ENCODE peak calls at places on chromosomes 6 and 20, in ten cellular contexts. R is astrocyte of the spinal cord; K is activated T-helper 1 cell treated with anti-CD3 and anti-CD28 coated beads, Interleukin-2, amount 50 U/mL, for 16 hours; P is naive B cell; Z is pons; E is EL; A is kidney; N is stimulated activated naive CD8-positive, alpha-beta T cell treated with anti-CD3 and anti-CD28 coated beads, Interleukin-15, Interleukin-2, amounts not matched to agents 100 U/mL and 50 U/mL, for 24 hours; W is activated CD8-positive, alpha-beta memory T cell treated with anti-CD3 and anti-CD28 coated beads, Interleukin-2, amount 50 U/mL, for 4 hours; M is WTC11. B is an unnamed sample.
A peak's percentile ranks its signal among the peaks of the same experiment; 100 is the strongest.

GRCh38 chr6:56804996-56805395 is 149.9 kb upstream of the BEND6 start:
- DNase-seq in R (peak; percentile 66), K (no peak), P (no peak), Z (no peak), E (peak; percentile 74), A (no peak), N (no peak), W (no peak), M (no peak), B (peak; percentile 17)

GRCh38 chr6:138545621-138545980 is 46.3 kb upstream of the NHSL1 start:
- DNase-seq in R (peak; percentile 78), K (no peak), P (no peak), Z (no peak), E (no peak), A (peak; percentile 79), N (no peak), W (no peak), M (peak; percentile 71), B (peak; percentile 54)

GRCh38 chr6:158718431-158719126 is 68.7 kb downstream of the SYTL3 start:
- DNase-seq in R (peak; percentile 28), K (no peak), P (no peak), Z (peak; percentile 23), E (peak; percentile 21), A (no peak), N (no peak), W (no peak), M (peak; percentile 76), B (no peak)

GRCh38 chr6:46290916-46291633 is 120.3 kb upstream of the ENPP5 start:
- DNase-seq in R (no peak), K (no peak), P (no peak), Z (no peak), E (no peak), A (no peak), N (no peak), W (no peak), M (peak; percentile 12), B (no peak)

GRCh38 chr6:53280207-53280606 is 68.5 kb downstream of the ELOVL5 start:
- DNase-seq in R (no peak), K (no peak), P (peak; percentile 18), Z (no peak), E (no peak), A (no peak), N (no peak), W (no peak), M (no peak), B (no peak)

GRCh38 chr6:167781066-167781767 is 45.5 kb upstream of the AFDN start:
- DNase-seq in R (no peak), K (no peak), P (no peak), Z (no peak), E (no peak), A (no peak), N (no peak), W (no peak), M (no peak), B (no peak)

GRCh38 chr6:96626749-96627353 is 63.9 kb downstream of the FHL5 start:
- DNase-seq in R (peak; percentile 36), K (no peak), P (peak; percentile 10), Z (peak; percentile 49), E (peak; percentile 7), A (no peak), N (no peak), W (no peak), M (no peak), B (no peak)

GRCh38 chr20:34872604-34873224 is at the start of gene GGT7:
- DNase-seq in R (peak; percentile 53), K (peak; percentile 80), P (peak; percentile 82), Z (peak; percentile 69), E (peak; percentile 82), A (peak; percentile 94), N (peak; percentile 93), W (peak; percentile 90), M (peak; percentile 91), B (no peak)

GRCh38 chr6:151229401-151230276 is 10.1 kb upstream of the AKAP12 start:
- DNase-seq in R (no peak), K (no peak), P (no peak), Z (no peak), E (no peak), A (no peak), N (peak; percentile 62), W (no peak), M (no peak), B (no peak)

GRCh38 chr6:74044417-74045096 is 348.6 kb downstream of the CD109 start:
- DNase-seq in R (no peak), K (no peak), P (no peak), Z (no peak), E (peak; percentile 25), A (no peak), N (no peak), W (no peak), M (no peak), B (no peak)

GRCh38 chr20:59141818-59142581 is 21.6 kb upstream of the ZNF831 start:
- DNase-seq in R (no peak), K (no peak), P (no peak), Z (no peak), E (peak; percentile 9), A (no peak), N (no peak), W (no peak), M (peak; percentile 63), B (no peak)

GRCh38 chr6:56657364-56657763 is 14.7 kb upstream of the DST start:
- DNase-seq in R (no peak), K (no peak), P (no peak), Z (peak; percentile 68), E (no peak), A (no peak), N (no peak), W (no peak), M (no peak), B (no peak)

GRCh38 chr20:23634985-23635767 is 2.6 kb downstream of the CST3 start:
- DNase-seq in R (no peak), K (no peak), P (no peak), Z (no peak), E (no peak), A (no peak), N (no peak), W (no peak), M (no peak), B (no peak)

GRCh38 chr20:49187330-49188100 is 619 bp downstream of the STAU1 start:
- DNase-seq in R (no peak), K (peak; percentile 6), P (peak; percentile 23), Z (no peak), E (no peak), A (peak; percentile 80), N (no peak), W (peak; percentile 47), M (no peak), B (no peak)

GRCh38 chr20:47317127-47317895 is 39.2 kb downstream of the ZMYND8 start:
- DNase-seq in R (peak; percentile 99), K (peak; percentile 12), P (no peak), Z (no peak), E (peak; percentile 99), A (peak; percentile 95), N (peak; percentile 72), W (peak; percentile 64), M (peak; percentile 26), B (peak; percentile 95)

GRCh38 chr6:111850288-111850937 is 22.8 kb downstream of the FYN start:
- DNase-seq in R (no peak), K (no peak), P (no peak), Z (peak; percentile 73), E (no peak), A (no peak), N (no peak), W (no peak), M (no peak), B (no peak)

GRCh38 chr20:19735446-19735845 is 22.6 kb upstream of the RIN2 start:
- DNase-seq in R (peak; percentile 81), K (no peak), P (no peak), Z (no peak), E (peak; percentile 86), A (peak; percentile 86), N (peak; percentile 14), W (no peak), M (no peak), B (peak; percentile 77)

GRCh38 chr6:170179925-170180324 is 111.0 kb downstream of the DLL1 start:
- DNase-seq in R (no peak), K (no peak), P (no peak), Z (no peak), E (no peak), A (peak; percentile 58), N (no peak), W (no peak), M (no peak), B (no peak)